ENCODE peak calls at places on chromosomes 12 and 14, in ten cellular contexts. C is NCI-H1105; Q is CD4-positive, alpha-beta memory T cell; M is brain pericyte; W is activated T-helper 1 cell treated with anti-CD3 and anti-CD28 coated beads, Interleukin-12 subunit alpha, Interleukin-12 subunit beta, Interleukin-2, Interleukin-4 antibody, amounts not matched to agents 30 ng/mL and 10 ng/mL and 1 ng/mL, durations not matched to agents 14 hours and 24 hours and 36 hours; O is activated CD4-positive, alpha-beta T cell treated with anti-CD3 and anti-CD28 coated beads, Interleukin-2, amount 50 U/mL, for 1 hour; P is stromal cell of bone marrow; J is mammary epithelial cell; E is GM23248; U is Right ventricle myocardium superior. D is an unnamed sample.

GRCh38 chr14:99257673-99258221 is 14.2 kb downstream of the BCL11B start:
- DNase-seq in C (no peak), Q (peak), M (no peak), W (no peak), O (no peak), P (no peak), J (no peak), E (no peak), U (no peak), D (no peak)

GRCh38 chr12:53213348-53213747 is 6.3 kb upstream of the ITGB7 start:
- DNase-seq in C (peak), Q (peak), M (no peak), W (peak), O (peak), P (no peak), J (no peak), E (peak), U (peak), D (peak)

GRCh38 chr12:67517181-67517887 is 131.2 kb upstream of the DYRK2 start:
- DNase-seq in C (peak), Q (no peak), M (no peak), W (no peak), O (no peak), P (no peak), J (peak), E (peak), U (no peak), D (no peak)

GRCh38 chr12:1989111-1989510 is 15.1 kb downstream of the DCP1B start:
- DNase-seq in C (no peak), Q (no peak), M (no peak), W (no peak), O (no peak), P (no peak), J (no peak), E (no peak), U (no peak), D (no peak)

GRCh38 chr12:96314723-96315122 is 85.5 kb downstream of the CDK17 start:
- DNase-seq in C (no peak), Q (no peak), M (no peak), W (no peak), O (no peak), P (no peak), J (no peak), E (no peak), U (no peak), D (no peak)

GRCh38 chr12:115232455-115233156 is 548.6 kb upstream of the TBX3 start:
- DNase-seq in C (no peak), Q (no peak), M (no peak), W (no peak), O (no peak), P (no peak), J (no peak), E (peak), U (no peak), D (peak)

GRCh38 chr14:22221508-22221907 is 367.5 kb downstream of the DAD1 start:
- DNase-seq in C (no peak), Q (no peak), M (no peak), W (no peak), O (no peak), P (peak), J (peak), E (peak), U (no peak), D (no peak)

GRCh38 chr14:51430600-51430999 is 190.6 kb downstream of the TMX1 start:
- DNase-seq in C (no peak), Q (no peak), M (peak), W (no peak), O (no peak), P (no peak), J (no peak), E (peak), U (no peak), D (no peak)

GRCh38 chr12:24820872-24821271 is 128.0 kb downstream of the BCAT1 start:
- DNase-seq in C (no peak), Q (no peak), M (no peak), W (no peak), O (no peak), P (peak), J (no peak), E (peak), U (no peak), D (no peak)

GRCh38 chr14:66010695-66011094 is 475.5 kb upstream of the CCDC196 start:
- DNase-seq in C (no peak), Q (no peak), M (no peak), W (no peak), O (no peak), P (no peak), J (no peak), E (no peak), U (no peak), D (no peak)

GRCh38 chr14:76953196-76953945 is 75.1 kb downstream of the IRF2BPL start:
- DNase-seq in C (no peak), Q (peak), M (no peak), W (peak), O (peak), P (peak), J (peak), E (peak), U (peak), D (peak)

GRCh38 chr14:25042362-25043299 is 7.3 kb downstream of the STXBP6 start:
- DNase-seq in C (peak), Q (no peak), M (no peak), W (no peak), O (no peak), P (peak), J (no peak), E (peak), U (no peak), D (no peak)

GRCh38 chr12:122081697-122082221 is 3.2 kb downstream of the MLXIP start:
- DNase-seq in C (no peak), Q (peak), M (no peak), W (peak), O (peak), P (no peak), J (peak), E (peak), U (peak), D (no peak)

D was measured in islet precursor cell.